ENCODE peak calls at places on chromosomes 4 and X, in nine cellular contexts. E, H, P, D, C, B, I, G and T are unnamed samples.

GRCh38 chr4:83606435-83606834 is 70.5 kb downstream of the GPAT3 start:
- DNase-seq in E (no peak), G (no peak), P (no peak), B (no peak), D (no peak), I (no peak), H (no peak), C (no peak), T (no peak)

GRCh38 chrX:56978172-56978571 is 17.2 kb downstream of the SPIN3 start:
- DNase-seq in B (no peak), D (peak), E (peak), P (peak), C (peak), I (peak), H (peak), G (peak), T (peak)

GRCh38 chrX:154304901-154305300 is 9.3 kb downstream of the TKTL1 start:
- DNase-seq in P (no peak), I (no peak), E (no peak), B (no peak), C (no peak), H (no peak), D (no peak), G (no peak), T (no peak)

GRCh38 chrX:104803219-104803618 is 237.2 kb downstream of the IL1RAPL2 start:
- DNase-seq in H (no peak), C (no peak), D (no peak), G (no peak), I (no peak), B (no peak), E (no peak), P (no peak), T (no peak)

GRCh38 chrX:21944136-21944615 is 3.7 kb downstream of the SMS start:
- DNase-seq in E (no peak), I (no peak), P (no peak), G (peak), B (no peak), C (no peak), H (no peak), D (no peak), T (no peak)

GRCh38 chr4:144423930-144424329 is 222.0 kb upstream of the HHIP start:
- DNase-seq in E (no peak), B (no peak), H (no peak), P (no peak), I (no peak), D (no peak), G (no peak), C (no peak), T (no peak)

GRCh38 chrX:16828126-16828908 is 41.8 kb downstream of the RBBP7 start:
- DNase-seq in I (peak), B (no peak), D (no peak), C (peak), G (no peak), E (peak), H (no peak), P (no peak), T (no peak)

GRCh38 chr4:111213520-111213919 is 590.6 kb upstream of the PITX2 start:
- DNase-seq in E (no peak), I (no peak), D (no peak), H (no peak), B (no peak), G (no peak), C (no peak), P (no peak), T (no peak)

GRCh38 chr4:82630079-82630478 is 68.3 kb upstream of the TMEM150C start:
- DNase-seq in B (no peak), G (no peak), H (no peak), I (no peak), P (no peak), E (no peak), C (no peak), D (no peak), T (no peak)

GRCh38 chr4:118983293-118983692 is 94.6 kb downstream of the SYNPO2 start:
- DNase-seq in G (no peak), P (no peak), I (no peak), B (no peak), E (no peak), C (no peak), H (no peak), D (no peak), T (no peak)

GRCh38 chr4:139808381-139809206 is 143.0 kb downstream of the MGST2 start:
- DNase-seq in D (no peak), C (no peak), E (no peak), B (no peak), G (peak), H (no peak), I (peak), P (no peak), T (no peak)

GRCh38 chr4:149183638-149184037 is 632.0 kb downstream of the IQCM start:
- DNase-seq in C (no peak), G (no peak), D (no peak), B (no peak), E (no peak), H (no peak), I (no peak), P (no peak), T (no peak)

GRCh38 chr4:78659264-78659663 is 107.7 kb downstream of the ANXA3 start:
- DNase-seq in H (no peak), G (no peak), I (no peak), B (no peak), P (no peak), D (no peak), C (no peak), E (no peak), T (no peak)

GRCh38 chrX:22059800-22060199 is 27.7 kb downstream of the PHEX start:
- DNase-seq in D (no peak), P (no peak), H (no peak), C (no peak), I (no peak), B (no peak), G (no peak), E (no peak), T (no peak)

GRCh38 chrX:115946059-115946458 is 224.5 kb upstream of the AGTR2 start:
- DNase-seq in G (no peak), H (no peak), E (no peak), D (no peak), B (no peak), P (no peak), C (no peak), I (no peak), T (no peak)

GRCh38 chr4:51825341-51825740 is 17.6 kb upstream of the DCUN1D4 start:
- DNase-seq in E (no peak), D (no peak), C (no peak), B (no peak), I (no peak), P (no peak), G (no peak), H (no peak), T (no peak)

GRCh38 chrX:2320580-2321327 is 180.0 kb downstream of the DHRSX start:
- DNase-seq in I (peak), E (peak), H (no peak), C (no peak), P (no peak), D (no peak), B (no peak), G (no peak), T (no peak)

GRCh38 chr4:144399927-144400326 is 246.0 kb upstream of the HHIP start:
- DNase-seq in G (peak), D (no peak), C (peak), I (peak), E (no peak), P (no peak), H (no peak), B (no peak), T (no peak)

GRCh38 chr4:138562544-138562961 is 320.4 kb upstream of the SLC7A11 start:
- DNase-seq in P (no peak), G (no peak), H (no peak), B (no peak), D (no peak), C (peak), E (no peak), I (peak), T (no peak)